ENCODE peak calls at places on chromosomes 5 and 9, in ten cellular contexts. E is HCT116, B is HepG2, R is GM12891, U is H1, O is suprapubic skin, X is sigmoid colon, V is stomach, M is transverse colon, I is breast epithelium. Q is an unnamed sample.

GRCh38 chr5:177301503-177302165 is 1.9 kb downstream of the RAB24 start:
- DNase-seq in O (peak; percentile 82), B (no peak), X (peak; percentile 65), M (peak; percentile 86), R (no peak), U (no peak), V (peak; percentile 67), E (no peak), I (peak; percentile 84), Q (no peak)

GRCh38 chr9:19408316-19408692 is 505 bp upstream of the ACER2 start:
- DNase-seq in X (peak; percentile 80), O (peak; percentile 83), M (no peak), V (no peak), E (no peak), R (no peak), B (no peak), U (no peak), I (no peak), Q (peak; percentile 18)

GRCh38 chr9:88792502-88792901 is 198.8 kb upstream of the S1PR3 start:
- DNase-seq in U (peak; percentile 16), I (no peak), R (no peak), M (no peak), B (no peak), E (no peak), V (no peak), X (no peak), O (no peak), Q (no peak)

GRCh38 chr5:88690619-88691560 is 192.1 kb downstream of the MEF2C start:
- DNase-seq in U (peak; percentile 85), V (peak; percentile 76), O (no peak), R (no peak), I (peak; percentile 35), M (peak; percentile 70), B (peak; percentile 7), E (peak; percentile 44), X (peak; percentile 82), Q (peak; percentile 62)

GRCh38 chr5:133205649-133206048 is 153.8 kb downstream of the HSPA4 start:
- DNase-seq in E (no peak), B (no peak), V (no peak), U (no peak), I (no peak), O (no peak), X (no peak), R (no peak), M (no peak), Q (no peak)

GRCh38 chr5:33969572-33970452 is 14.7 kb downstream of the SLC45A2 start:
- DNase-seq in E (peak; percentile 6), O (no peak), B (peak; percentile 13), X (no peak), M (no peak), V (no peak), R (peak; percentile 44), I (no peak), U (no peak), Q (peak; percentile 24)

GRCh38 chr9:20270176-20270575 is 352.1 kb downstream of the MLLT3 start:
- DNase-seq in O (no peak), U (no peak), R (no peak), E (no peak), B (no peak), M (no peak), V (no peak), X (no peak), I (no peak), Q (no peak)

GRCh38 chr5:155293605-155294178 is 280.1 kb downstream of the KIF4B start:
- DNase-seq in I (no peak), X (no peak), E (no peak), M (no peak), U (no peak), O (no peak), B (no peak), V (no peak), R (no peak), Q (no peak)

GRCh38 chr5:150641826-150642566 is 1.5 kb downstream of the SYNPO start:
- DNase-seq in E (no peak), R (no peak), X (no peak), I (no peak), O (no peak), U (no peak), V (no peak), B (no peak), M (no peak), Q (no peak)
- TF ChIP-seq POLR2A in E (no peak), R (no peak), X (no peak), I (no peak), O (no peak), U (no peak), V (no peak), B (no peak), M (no peak), Q (no peak)

GRCh38 chr9:26727471-26727870 is 165.1 kb downstream of the CAAP1 start:
- DNase-seq in X (no peak), R (no peak), V (no peak), M (no peak), E (no peak), B (no peak), O (no peak), U (no peak), I (no peak), Q (no peak)

GRCh38 chr9:26722755-26723154 is 169.8 kb downstream of the CAAP1 start:
- DNase-seq in V (no peak), R (no peak), B (no peak), U (no peak), I (no peak), O (no peak), E (no peak), M (no peak), X (no peak), Q (no peak)

GRCh38 chr9:26723486-26723885 is 169.1 kb downstream of the CAAP1 start:
- DNase-seq in I (no peak), E (peak; percentile 55), R (no peak), O (peak; percentile 65), V (no peak), M (peak; percentile 52), B (peak; percentile 20), X (no peak), U (peak; percentile 89), Q (no peak)

DNA sequence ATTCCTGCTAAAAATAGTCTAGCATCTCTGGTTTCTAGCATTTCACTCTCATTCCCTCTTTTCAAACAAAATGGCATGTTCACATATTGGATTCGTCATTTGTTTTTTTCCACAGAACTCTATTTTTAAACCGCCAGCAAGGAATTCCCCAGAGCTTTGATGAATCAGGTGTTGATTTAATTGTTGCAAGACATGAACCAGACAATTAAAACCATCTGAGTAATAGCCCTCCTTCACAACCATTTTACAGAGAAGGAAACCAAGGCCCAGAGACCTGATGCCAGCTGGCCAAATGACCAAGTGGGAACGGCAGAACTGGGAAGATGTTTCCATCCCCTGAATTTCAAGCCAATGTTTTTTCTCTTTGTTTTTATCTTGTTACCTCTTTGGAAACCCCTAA is 167.0 kb downstream of the CAAP1 start:
- DNase-seq in O (no peak), V (no peak), B (no peak), M (no peak), U (no peak), X (no peak), R (no peak), E (no peak), I (no peak), Q (no peak)
- TF ChIP-seq POLR2AphosphoS5 in O (no peak), V (no peak), B (no peak), M (no peak), U (no peak), X (no peak), R (no peak), E (no peak), I (no peak), Q (no peak)

GRCh38 chr5:127517110-127517479 is 345 bp upstream of the PRRC1 start:
- DNase-seq in B (peak; percentile 57), I (no peak), V (no peak), U (no peak), O (no peak), R (peak; percentile 1), M (no peak), E (no peak), X (peak; percentile 65), Q (no peak)

GRCh38 chr5:127518319-127518621 is 830 bp downstream of the PRRC1 start:
- DNase-seq in U (no peak), M (no peak), O (no peak), I (no peak), E (no peak), V (no peak), X (no peak), B (no peak), R (peak; percentile 5), Q (no peak)

GRCh38 chr5:127515693-127516440 is 1.6 kb upstream of the PRRC1 start:
- DNase-seq in E (no peak), B (peak; percentile 12), X (no peak), O (no peak), V (no peak), U (no peak), M (no peak), R (no peak), I (no peak), Q (no peak)

GRCh38 chr5:127519527-127519926 is 2.1 kb downstream of the PRRC1 start:
- DNase-seq in V (no peak), U (no peak), B (no peak), R (no peak), I (no peak), X (no peak), O (no peak), M (no peak), E (no peak), Q (no peak)

GRCh38 chr5:127517480-127518318 is at the start of gene PRRC1:
- DNase-seq in V (peak; percentile 84), E (peak; percentile 59), M (peak; percentile 89), U (peak; percentile 86), R (peak; percentile 69), O (peak; percentile 83), I (peak; percentile 68), X (peak; percentile 85), B (peak; percentile 64), Q (peak; percentile 53)
- TF ChIP-seq POLR2A in V (no peak), E (peak; percentile 55), M (peak; percentile 77), U (peak; percentile 84), R (peak; percentile 81), O (peak; percentile 56), I (no peak), X (no peak), B (peak; percentile 88), Q (peak; percentile 85)

GRCh38 chr5:179729727-179730126 is 2.9 kb upstream of the MAML1 start:
- DNase-seq in M (no peak), O (no peak), V (no peak), E (no peak), B (no peak), X (no peak), I (no peak), R (no peak), U (no peak), Q (no peak)

GRCh38 chr5:179730356-179730755 is 2.3 kb upstream of the MAML1 start:
- DNase-seq in O (no peak), X (no peak), M (no peak), B (no peak), I (no peak), E (no peak), V (no peak), R (no peak), U (no peak), Q (no peak)

GRCh38 chr5:179731791-179732411 is 721 bp upstream of the MAML1 start:
- DNase-seq in O (peak; percentile 77), U (peak; percentile 57), M (peak; percentile 17), V (no peak), R (no peak), B (peak; percentile 59), X (peak; percentile 69), E (no peak), I (peak; percentile 33), Q (no peak)

GRCh38 chr5:179729303-179729702 is 3.3 kb upstream of the MAML1 start:
- DNase-seq in R (no peak), O (no peak), U (no peak), V (no peak), X (no peak), E (no peak), I (no peak), M (no peak), B (no peak), Q (no peak)

DNA sequence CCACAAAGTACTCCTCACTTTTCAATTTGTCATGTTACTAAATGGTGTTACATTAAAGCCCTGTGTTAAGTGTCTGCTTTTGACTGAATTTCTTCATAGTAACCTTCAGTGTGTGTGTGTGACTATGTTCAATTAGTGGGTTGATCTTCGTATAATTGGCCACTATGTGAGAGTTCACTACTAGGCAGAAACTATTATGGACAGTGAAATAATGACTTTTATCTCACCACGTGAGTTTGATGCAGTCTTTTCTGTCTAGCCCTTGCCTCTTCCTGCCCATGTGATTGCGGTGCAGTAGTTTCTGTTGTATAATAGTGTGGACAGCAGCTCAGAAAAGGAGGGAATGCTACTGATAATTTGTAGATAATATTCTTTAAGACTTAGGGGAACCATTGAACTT is 1.8 kb upstream of the MAML1 start:
- DNase-seq in M (no peak), B (no peak), V (no peak), U (no peak), E (no peak), I (no peak), O (no peak), R (no peak), X (no peak), Q (no peak)
- TF ChIP-seq POLR2AphosphoS5 in M (no peak), B (no peak), V (no peak), U (no peak), E (no peak), I (no peak), O (no peak), R (no peak), X (no peak), Q (no peak)

Q was measured in GM12892.